ENCODE peak calls at places on chromosomes 7 and 10, in seven cellular contexts. G is mesendoderm, C is IMR-90, Z is H9, Y is neuronal stem cell, U is H1, P is mesenchymal stem cell. M is an unnamed sample.

GRCh38 chr10:101577121-101577871 is 10.8 kb downstream of the POLL start:
- DNase-seq in G (no peak), C (no peak), Z (no peak), Y (no peak), U (no peak), P (no peak), M (no peak)

GRCh38 chr10:54372164-54372563 is 428.9 kb downstream of the PCDH15 start:
- DNase-seq in G (no peak), C (no peak), Z (no peak), Y (no peak), U (no peak), P (no peak), M (no peak)

GRCh38 chr7:23012797-23013714 is 874 bp downstream of the HYCC1 start:
- DNase-seq in G (peak), C (no peak), Z (peak), Y (peak), U (peak), P (peak), M (peak)

GRCh38 chr7:106503626-106504025 is 157.3 kb downstream of the CCDC71L start:
- DNase-seq in G (no peak), C (no peak), Z (no peak), Y (no peak), U (no peak), P (no peak), M (no peak)

GRCh38 chr7:69419928-69420327 is 178.3 kb upstream of the AUTS2 start:
- DNase-seq in G (no peak), C (no peak), Z (no peak), Y (no peak), U (no peak), P (peak), M (no peak)

GRCh38 chr10:76139431-76139830 is 708.0 kb downstream of the LRMDA start:
- DNase-seq in G (no peak), C (no peak), Z (no peak), Y (no peak), U (no peak), P (no peak), M (no peak)

GRCh38 chr10:12605580-12606405 is 256.4 kb downstream of the CAMK1D start:
- DNase-seq in G (no peak), C (peak), Z (no peak), Y (no peak), U (no peak), P (peak), M (no peak)

GRCh38 chr10:103745264-103746247 is 109.8 kb downstream of the SH3PXD2A start:
- DNase-seq in G (peak), C (peak), Z (peak), Y (no peak), U (no peak), P (no peak), M (peak)

GRCh38 chr7:36115448-36116321 is 37.4 kb upstream of the EEPD1 start:
- DNase-seq in G (no peak), C (peak), Z (no peak), Y (no peak), U (no peak), P (peak), M (peak)

GRCh38 chr7:69968969-69969368 is 370.7 kb downstream of the AUTS2 start:
- DNase-seq in G (no peak), C (no peak), Z (no peak), Y (no peak), U (no peak), P (no peak), M (no peak)

GRCh38 chr7:44318296-44318695 is 7.1 kb downstream of the CAMK2B start:
- DNase-seq in G (no peak), C (no peak), Z (no peak), Y (no peak), U (peak), P (no peak), M (no peak)

GRCh38 chr7:38584443-38585210 is 46.5 kb downstream of the AMPH start:
- DNase-seq in G (peak), C (peak), Z (no peak), Y (no peak), U (no peak), P (no peak), M (peak)

GRCh38 chr7:112286294-112287086 is 80.0 kb downstream of the ZNF277 start:
- DNase-seq in G (no peak), C (no peak), Z (no peak), Y (no peak), U (no peak), P (no peak), M (no peak)

GRCh38 chr7:40829201-40829600 is 694.4 kb downstream of the SUGCT start:
- DNase-seq in G (no peak), C (no peak), Z (no peak), Y (no peak), U (no peak), P (no peak), M (no peak)

GRCh38 chr10:13056461-13057077 is 43.4 kb upstream of the OPTN start:
- DNase-seq in G (peak), C (peak), Z (no peak), Y (no peak), U (no peak), P (peak), M (no peak)

GRCh38 chr10:79260803-79261740 is 86.2 kb upstream of the PPIF start:
- DNase-seq in G (peak), C (peak), Z (peak), Y (no peak), U (no peak), P (peak), M (no peak)

GRCh38 chr7:102426268-102427031 is 6.9 kb upstream of the ORAI2 start:
- DNase-seq in G (no peak), C (no peak), Z (no peak), Y (no peak), U (no peak), P (no peak), M (no peak)

GRCh38 chr7:113301983-113302382 is 183.6 kb upstream of the SMIM30 start:
- DNase-seq in G (no peak), C (no peak), Z (no peak), Y (no peak), U (no peak), P (no peak), M (no peak)

GRCh38 chr10:46220187-46220586 is 66.6 kb upstream of the ANTXRL start:
- DNase-seq in G (no peak), C (no peak), Z (peak), Y (no peak), U (no peak), P (no peak), M (no peak)

GRCh38 chr7:79096361-79096805 is 357.1 kb downstream of the MAGI2 start:
- DNase-seq in G (no peak), C (peak), Z (no peak), Y (no peak), U (no peak), P (no peak), M (peak)

GRCh38 chr7:2665359-2665791 is 22.6 kb upstream of the AMZ1 start:
- DNase-seq in G (no peak), C (no peak), Z (no peak), Y (no peak), U (peak), P (no peak), M (no peak)

GRCh38 chr7:102271158-102271798 is 15.4 kb upstream of the SH2B2 start:
- DNase-seq in G (no peak), C (no peak), Z (no peak), Y (no peak), U (no peak), P (no peak), M (no peak)

GRCh38 chr7:94605031-94605430 is 50.9 kb downstream of the SGCE start:
- DNase-seq in G (no peak), C (peak), Z (no peak), Y (no peak), U (no peak), P (no peak), M (no peak)

GRCh38 chr7:15167912-15168311 is 265.4 kb upstream of the DGKB start:
- DNase-seq in G (no peak), C (no peak), Z (no peak), Y (no peak), U (no peak), P (no peak), M (no peak)

GRCh38 chr10:29407280-29407858 is 118.5 kb downstream of the LYZL1 start:
- DNase-seq in G (peak), C (no peak), Z (no peak), Y (peak), U (no peak), P (no peak), M (no peak)

GRCh38 chr7:6157685-6158423 is 114.6 kb downstream of the CYTH3 start:
- DNase-seq in G (no peak), C (no peak), Z (no peak), Y (no peak), U (no peak), P (no peak), M (no peak)

GRCh38 chr10:105797234-105797890 is 1156.3 kb downstream of the SORCS3 start:
- DNase-seq in G (peak), C (no peak), Z (no peak), Y (peak), U (no peak), P (no peak), M (peak)

GRCh38 chr10:126502481-126502880 is 114.2 kb upstream of the ADAM12 start:
- DNase-seq in G (no peak), C (no peak), Z (no peak), Y (no peak), U (no peak), P (no peak), M (no peak)

GRCh38 chr7:47514367-47514766 is 67.5 kb downstream of the TNS3 start:
- DNase-seq in G (no peak), C (no peak), Z (no peak), Y (no peak), U (no peak), P (peak), M (no peak)

GRCh38 chr7:47514818-47515217 is 67.1 kb downstream of the TNS3 start:
- DNase-seq in G (no peak), C (peak), Z (no peak), Y (no peak), U (no peak), P (peak), M (no peak)

GRCh38 chr7:47512481-47513176 is 69.3 kb downstream of the TNS3 start:
- DNase-seq in G (no peak), C (no peak), Z (no peak), Y (no peak), U (no peak), P (peak), M (peak)

GRCh38 chr7:47515305-47515834 is 66.5 kb downstream of the TNS3 start:
- DNase-seq in G (no peak), C (no peak), Z (no peak), Y (no peak), U (no peak), P (no peak), M (no peak)

DNA sequence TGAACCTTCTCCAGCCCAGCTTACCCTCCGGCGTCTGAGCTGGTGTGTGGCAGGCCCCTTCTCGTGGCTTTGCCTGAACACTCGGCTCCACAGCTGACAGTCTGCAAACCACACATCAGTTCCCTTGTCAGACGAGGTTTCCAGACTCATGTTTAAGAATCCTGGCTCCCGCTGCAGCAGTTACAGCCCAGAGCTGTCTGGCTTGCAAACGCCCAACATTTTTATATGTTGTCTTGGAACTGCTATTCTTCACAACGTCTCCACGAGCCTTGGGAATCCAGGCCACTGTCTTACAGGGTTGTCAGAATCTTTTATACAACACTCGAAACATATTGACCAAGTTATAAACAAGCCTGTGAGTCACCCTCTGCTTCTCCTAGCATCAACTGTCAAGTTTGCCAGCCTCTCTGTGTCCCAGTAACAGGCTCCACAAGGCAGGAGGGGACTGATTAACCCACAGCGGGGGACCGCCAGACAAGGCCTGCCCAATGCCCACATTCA is 68.1 kb downstream of the TNS3 start:
- DNase-seq in G (no peak), C (peak), Z (no peak), Y (no peak), U (no peak), P (peak), M (peak)
- H3K4me2 ChIP-seq in G (no peak), C (peak), Z (no peak), Y (no peak), U (no peak), P (no peak), M (peak)

GRCh38 chr7:75038508-75038907 is 35.1 kb downstream of the RCC1L start:
- DNase-seq in G (peak), C (no peak), Z (no peak), Y (no peak), U (no peak), P (no peak), M (peak)

GRCh38 chr7:75028299-75028698 is 45.3 kb downstream of the RCC1L start:
- DNase-seq in G (no peak), C (no peak), Z (no peak), Y (no peak), U (no peak), P (no peak), M (no peak)

GRCh38 chr7:75033826-75034225 is 39.8 kb downstream of the RCC1L start:
- DNase-seq in G (no peak), C (no peak), Z (no peak), Y (no peak), U (no peak), P (no peak), M (peak)

DNA sequence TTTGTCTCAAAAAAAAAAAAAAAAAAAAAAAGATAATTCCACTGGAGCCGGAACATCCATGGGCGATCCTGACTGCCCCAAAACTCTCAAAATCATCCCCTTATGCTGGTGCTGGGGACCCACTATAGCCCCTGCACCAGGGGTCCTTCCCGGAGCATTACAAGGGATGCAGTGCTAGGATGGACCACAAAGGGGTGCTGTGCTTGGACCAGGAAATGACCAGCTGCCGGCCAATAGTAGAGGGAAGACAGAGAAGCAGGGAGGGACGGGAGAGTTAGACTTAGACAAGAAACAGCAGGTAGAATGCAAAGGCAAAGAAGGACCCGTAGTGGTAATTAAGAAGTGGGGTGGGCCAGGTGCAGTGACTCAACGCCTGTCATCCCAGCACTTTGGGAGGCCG is 40.5 kb downstream of the RCC1L start:
- DNase-seq in G (peak), C (no peak), Z (peak), Y (no peak), U (peak), P (no peak), M (peak)
- H4K8ac ChIP-seq in G (no peak), C (no peak), Z (no peak), Y (no peak), U (no peak), P (no peak), M (no peak)

GRCh38 chr7:30179016-30179436 is 44.2 kb downstream of the MTURN start:
- DNase-seq in G (no peak), C (no peak), Z (no peak), Y (no peak), U (no peak), P (peak), M (no peak)
- H3K9ac ChIP-seq in G (no peak), C (no peak), Z (no peak), Y (no peak), U (no peak), P (no peak), M (no peak)

GRCh38 chr7:55502209-55502608 is 70.1 kb downstream of the VOPP1 start:
- DNase-seq in G (no peak), C (no peak), Z (no peak), Y (peak), U (no peak), P (no peak), M (no peak)
- H3K4me2 ChIP-seq in G (no peak), C (no peak), Z (no peak), Y (no peak), U (no peak), P (no peak), M (no peak)

GRCh38 chr7:138208010-138208634 is 131.9 kb downstream of the AKR1D1 start:
- DNase-seq in G (no peak), C (no peak), Z (peak), Y (peak), U (peak), P (no peak), M (no peak)

GRCh38 chr7:138208864-138209263 is 132.6 kb downstream of the AKR1D1 start:
- DNase-seq in G (no peak), C (no peak), Z (no peak), Y (no peak), U (peak), P (no peak), M (no peak)

GRCh38 chr7:138204989-138205298 is 128.7 kb downstream of the AKR1D1 start:
- DNase-seq in G (no peak), C (no peak), Z (no peak), Y (no peak), U (no peak), P (no peak), M (no peak)

GRCh38 chr7:138205614-138206150 is 129.4 kb downstream of the AKR1D1 start:
- DNase-seq in G (no peak), C (no peak), Z (no peak), Y (no peak), U (no peak), P (no peak), M (no peak)

GRCh38 chr7:138207555-138207971 is 131.3 kb downstream of the AKR1D1 start:
- DNase-seq in G (peak), C (no peak), Z (peak), Y (no peak), U (peak), P (no peak), M (no peak)
- H4K8ac ChIP-seq in G (no peak), C (no peak), Z (no peak), Y (no peak), U (no peak), P (no peak), M (no peak)

DNA sequence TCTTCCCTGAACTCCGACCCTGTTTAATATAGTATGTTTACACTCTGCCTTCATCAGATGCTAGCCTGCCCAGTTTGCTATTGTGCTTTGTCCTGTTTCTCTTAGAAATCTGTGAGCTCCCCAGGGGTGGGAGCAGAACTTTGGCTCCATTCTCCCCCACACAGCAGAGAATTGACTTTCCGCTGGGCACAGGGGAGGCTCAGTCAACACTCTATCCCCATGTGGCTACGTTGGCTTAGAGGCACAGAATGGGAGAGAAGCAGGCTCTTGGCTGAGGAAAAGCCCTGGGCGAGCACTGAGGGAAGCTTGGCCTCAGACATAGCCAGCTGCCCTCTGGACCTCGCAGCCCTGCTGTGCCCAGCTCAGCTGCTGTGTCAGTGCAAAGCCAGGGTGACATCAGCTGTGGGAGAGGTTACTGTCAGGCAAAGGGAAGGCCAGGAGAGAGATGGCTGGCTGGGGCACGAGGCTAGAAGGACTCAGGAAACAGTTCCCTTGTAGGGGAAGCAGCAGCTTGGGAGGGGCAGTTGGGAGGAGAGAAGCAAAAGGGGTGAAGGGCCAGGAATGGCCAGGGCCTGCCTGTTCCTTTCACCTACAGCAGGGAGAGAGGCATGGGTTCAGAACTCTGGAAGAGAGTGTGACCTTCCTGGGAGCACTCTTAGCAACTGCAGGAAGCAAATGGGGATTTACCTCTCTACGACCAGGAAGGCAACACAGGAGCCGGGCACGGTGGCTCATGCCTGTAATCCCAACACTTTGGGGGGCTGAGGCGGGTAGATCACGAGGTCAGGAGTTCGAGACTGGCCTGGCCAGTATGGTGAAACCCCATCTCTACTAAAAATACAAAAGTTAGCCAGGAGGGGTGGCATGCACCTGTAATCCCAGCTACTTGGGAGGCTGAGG is 5.8 kb upstream of the SCD start:
- DNase-seq in G (no peak), C (no peak), Z (no peak), Y (no peak), U (no peak), P (no peak), M (no peak)
- H3K9ac ChIP-seq in G (peak), C (no peak), Z (no peak), Y (peak), U (no peak), P (no peak), M (no peak)

GRCh38 chr10:72953687-72954086 is 919 bp downstream of the PLA2G12B start:
- DNase-seq in G (peak), C (no peak), Z (peak), Y (peak), U (peak), P (no peak), M (no peak)
- H3K4me2 ChIP-seq in G (no peak), C (no peak), Z (no peak), Y (no peak), U (peak), P (no peak), M (no peak)

DNA sequence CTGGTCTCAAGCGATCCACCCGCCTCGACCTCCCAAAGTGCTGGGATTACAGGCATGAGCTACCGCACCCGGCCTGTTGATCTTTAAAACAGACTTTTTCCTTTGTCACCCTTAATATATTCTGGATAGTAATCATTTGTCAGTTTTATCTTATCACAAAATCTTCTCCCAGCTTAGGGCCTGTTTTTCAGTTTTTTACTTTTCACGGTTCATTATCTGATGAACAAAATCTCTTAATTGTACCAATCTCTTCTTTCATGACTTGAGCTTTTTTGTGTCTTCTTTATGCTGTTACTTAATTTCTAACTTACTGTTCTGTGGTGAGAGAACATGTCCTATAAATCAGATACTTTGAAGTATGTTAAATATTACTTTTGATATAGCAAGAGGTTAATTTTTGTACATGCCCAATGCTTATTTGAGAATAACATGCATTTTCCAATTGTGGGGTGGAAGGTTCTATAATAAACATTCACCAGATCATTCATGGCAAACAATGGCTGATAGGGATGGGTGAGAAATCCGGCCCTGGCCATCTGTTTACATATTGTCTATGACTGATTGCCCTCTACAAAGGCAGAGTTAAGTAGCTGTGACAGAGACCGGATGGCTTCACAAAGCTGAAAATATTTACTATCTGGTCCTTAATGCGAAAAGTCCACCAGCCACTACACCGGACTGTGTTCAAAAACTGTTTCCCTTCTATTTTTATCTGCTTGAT is 5.3 kb downstream of the PAPOLB start:
- DNase-seq in G (no peak), C (no peak), Z (no peak), Y (no peak), U (no peak), P (peak), M (no peak)
- H4K8ac ChIP-seq in G (no peak), C (no peak), Z (no peak), Y (no peak), U (no peak), P (no peak), M (no peak)

M was measured in trophoblast cell.